ENCODE peak calls at places on chromosome 5, in nine cellular contexts. V, J, R, B, I, N, S, U and X are unnamed samples.

GRCh38 chr5:179407191-179408175 is 62.2 kb upstream of the ADAMTS2 start:
- DNase-seq in J (no peak), R (no peak), I (no peak), S (no peak), U (no peak), V (peak; percentile 83), B (no peak), N (no peak), X (no peak)

GRCh38 chr5:56375011-56375410 is 141.9 kb upstream of the ANKRD55 start:
- DNase-seq in B (no peak), J (no peak), N (no peak), V (no peak), I (no peak), S (no peak), U (no peak), R (no peak), X (no peak)

GRCh38 chr5:74424162-74424868 is 216.2 kb downstream of the ENC1 start:
- DNase-seq in V (no peak), N (no peak), B (no peak), I (peak; percentile 73), U (no peak), J (no peak), S (no peak), R (no peak), X (no peak)

GRCh38 chr5:133404724-133405123 is 207.6 kb downstream of the FSTL4 start:
- DNase-seq in U (no peak), R (peak; percentile 48), N (peak; percentile 13), V (peak; percentile 65), B (no peak), S (no peak), J (no peak), I (no peak), X (no peak)

GRCh38 chr5:173714551-173715428 is 98.3 kb upstream of the BOD1 start:
- DNase-seq in V (no peak), B (no peak), R (no peak), I (peak; percentile 47), J (peak; percentile 52), U (no peak), N (peak; percentile 53), S (no peak), X (no peak)

GRCh38 chr5:164253764-164254163 is 748.3 kb downstream of the MAT2B start:
- DNase-seq in I (no peak), S (no peak), R (no peak), J (no peak), N (no peak), V (no peak), U (no peak), B (no peak), X (no peak)

GRCh38 chr5:180648658-180649296 is 623 bp downstream of the FLT4 start:
- DNase-seq in R (no peak), B (no peak), U (no peak), I (no peak), V (peak; percentile 77), N (peak; percentile 33), S (no peak), J (no peak), X (no peak)

GRCh38 chr5:158811350-158811749 is 288.4 kb downstream of the EBF1 start:
- DNase-seq in V (no peak), B (no peak), R (no peak), S (no peak), J (no peak), N (no peak), I (no peak), U (no peak), X (no peak)

GRCh38 chr5:157744055-157745011 is 821 bp downstream of the LSM11 start:
- DNase-seq in S (no peak), J (no peak), U (peak; percentile 5), R (no peak), N (no peak), I (no peak), B (no peak), V (no peak), X (no peak)

GRCh38 chr5:101278011-101278687 is 375.1 kb upstream of the ST8SIA4 start:
- DNase-seq in N (peak; percentile 48), U (no peak), V (no peak), B (no peak), I (peak; percentile 78), R (no peak), J (no peak), S (peak; percentile 17), X (no peak)

GRCh38 chr5:74736759-74737158 is 30.2 kb downstream of the GFM2 start:
- DNase-seq in J (no peak), B (no peak), V (no peak), U (no peak), N (no peak), I (no peak), R (no peak), S (peak; percentile 36), X (no peak)

GRCh38 chr5:54205453-54205852 is 104.9 kb downstream of the ARL15 start:
- DNase-seq in N (no peak), S (no peak), R (no peak), U (no peak), B (no peak), J (no peak), V (no peak), I (no peak), X (no peak)

GRCh38 chr5:88877826-88878225 is 5.2 kb downstream of the MEF2C start:
- DNase-seq in J (no peak), B (no peak), S (no peak), V (no peak), U (no peak), N (no peak), R (no peak), I (no peak), X (no peak)

GRCh38 chr5:41193462-41194166 is 19.7 kb downstream of the C6 start:
- DNase-seq in R (no peak), I (no peak), V (peak; percentile 99), U (no peak), B (no peak), S (no peak), J (no peak), N (peak; percentile 21), X (no peak)

GRCh38 chr5:146799235-146800015 is 79.1 kb downstream of the PPP2R2B start:
- DNase-seq in J (no peak), S (no peak), U (no peak), B (no peak), I (no peak), R (no peak), N (no peak), V (no peak), X (no peak)

GRCh38 chr5:111765613-111766012 is 8.6 kb upstream of the NREP start:
- DNase-seq in N (no peak), S (no peak), U (no peak), I (no peak), R (no peak), V (no peak), B (no peak), J (no peak), X (no peak)

GRCh38 chr5:147547730-147548129 is 37.9 kb upstream of the DPYSL3 start:
- DNase-seq in U (no peak), N (no peak), B (no peak), J (no peak), S (no peak), R (no peak), I (no peak), V (no peak), X (no peak)

GRCh38 chr5:109413463-109413862 is 3.7 kb upstream of the PJA2 start:
- DNase-seq in J (no peak), B (no peak), N (no peak), U (no peak), V (no peak), S (peak; percentile 12), R (no peak), I (no peak), X (no peak)

GRCh38 chr5:176365663-176366574 is 632 bp downstream of the ARL10 start:
- DNase-seq in J (no peak), N (no peak), U (no peak), S (peak; percentile 49), R (no peak), V (peak; percentile 89), I (peak; percentile 29), B (peak; percentile 23), X (no peak)

GRCh38 chr5:68396722-68397121 is 181.2 kb downstream of the PIK3R1 start:
- DNase-seq in N (peak; percentile 78), J (no peak), B (no peak), U (no peak), R (no peak), S (no peak), I (no peak), V (no peak), X (no peak)

GRCh38 chr5:58459860-58460726 is at the start of gene PLK2:
- DNase-seq in I (peak; percentile 86), N (peak; percentile 96), S (peak; percentile 98), V (peak; percentile 99), J (peak; percentile 93), U (peak; percentile 93), B (peak; percentile 86), R (no peak), X (no peak)

GRCh38 chr5:144273232-144274027 is 102.8 kb downstream of the KCTD16 start:
- DNase-seq in S (no peak), U (no peak), N (no peak), R (no peak), I (no peak), J (no peak), B (no peak), V (no peak), X (no peak)

GRCh38 chr5:120447706-120448239 is 16.3 kb upstream of the PRR16 start:
- DNase-seq in U (no peak), B (no peak), S (no peak), N (no peak), I (peak; percentile 68), R (no peak), V (no peak), J (no peak), X (no peak)

GRCh38 chr5:67350185-67350584 is 153.6 kb upstream of the CD180 start:
- DNase-seq in V (no peak), U (no peak), B (no peak), S (no peak), I (no peak), J (no peak), R (peak; percentile 5), N (no peak), X (no peak)

GRCh38 chr5:65809817-65810531 is 88.0 kb downstream of the NLN start:
- DNase-seq in S (peak; percentile 63), R (no peak), U (no peak), I (peak; percentile 39), B (no peak), N (peak; percentile 6), V (peak; percentile 89), J (no peak), X (no peak)